ENCODE peak calls at places on chromosomes 11 and 22, in five cellular contexts. Z is AG08396, R is WTC11, B is NCI-H187, D is substantia nigra. F is an unnamed sample.

GRCh38 chr11:9038537-9038936 is 34.7 kb upstream of the NRIP3 start:
- DNase-seq in Z (no peak), R (no peak), B (no peak), D (no peak), F (no peak)

GRCh38 chr22:25067851-25068421 is 115.4 kb downstream of the KIAA1671 start:
- DNase-seq in Z (peak), R (no peak), B (no peak), D (peak), F (peak)

GRCh38 chr22:29479417-29480261 is at the start of gene NEFH:
- DNase-seq in Z (no peak), R (peak), B (no peak), D (no peak), F (peak)

GRCh38 chr22:37043828-37044538 is 7.6 kb upstream of the KCTD17 start:
- DNase-seq in Z (peak), R (peak), B (no peak), D (no peak), F (no peak)

GRCh38 chr22:25564320-25564978 is at the start of gene GRK3:
- DNase-seq in Z (peak), R (peak), B (no peak), D (peak), F (peak)

GRCh38 chr22:17117890-17118289 is 3.3 kb downstream of the TMEM121B start:
- DNase-seq in Z (no peak), R (no peak), B (no peak), D (no peak), F (no peak)

GRCh38 chr11:76380161-76380976 is 563 bp downstream of the THAP12 start:
- DNase-seq in Z (peak), R (no peak), B (no peak), D (peak), F (peak)

GRCh38 chr11:1011320-1011698 is 25.2 kb downstream of the MUC6 start:
- DNase-seq in Z (no peak), R (no peak), B (peak), D (no peak), F (no peak)

GRCh38 chr11:70878366-70878765 is 374.0 kb downstream of the SHANK2 start:
- DNase-seq in Z (no peak), R (no peak), B (no peak), D (no peak), F (no peak)

GRCh38 chr22:23193420-23193819 is 13.1 kb downstream of the BCR start:
- DNase-seq in Z (no peak), R (no peak), B (no peak), D (no peak), F (no peak)

GRCh38 chr11:7436657-7437056 is 48.6 kb upstream of the OLFML1 start:
- DNase-seq in Z (no peak), R (no peak), B (no peak), D (no peak), F (no peak)

GRCh38 chr11:33779849-33780528 is 5.7 kb upstream of the FBXO3 start:
- DNase-seq in Z (peak), R (no peak), B (no peak), D (no peak), F (no peak)

GRCh38 chr11:115217726-115218311 is 286.4 kb downstream of the CADM1 start:
- DNase-seq in Z (no peak), R (no peak), B (no peak), D (no peak), F (no peak)

GRCh38 chr11:66367561-66368312 is 3.8 kb downstream of the SLC29A2 start:
- DNase-seq in Z (peak), R (no peak), B (no peak), D (no peak), F (no peak)

GRCh38 chr11:12220305-12220704 is 109.9 kb downstream of the MICAL2 start:
- DNase-seq in Z (no peak), R (no peak), B (no peak), D (peak), F (peak)

GRCh38 chr11:23570828-23571227 is 710.6 kb upstream of the CCDC179 start:
- DNase-seq in Z (peak), R (no peak), B (no peak), D (no peak), F (no peak)

GRCh38 chr11:1652778-1653540 is 23.4 kb downstream of the KRTAP5-5 start:
- DNase-seq in Z (peak), R (peak), B (peak), D (peak), F (peak)

GRCh38 chr11:86592047-86592564 is 80.3 kb downstream of the ME3 start:
- DNase-seq in Z (peak), R (no peak), B (no peak), D (no peak), F (no peak)

GRCh38 chr22:30695871-30696655 is 1.4 kb downstream of the OSBP2 start:
- DNase-seq in Z (no peak), R (no peak), B (no peak), D (no peak), F (no peak)

GRCh38 chr11:3155216-3155615 is 9.9 kb downstream of the OSBPL5 start:
- DNase-seq in Z (no peak), R (no peak), B (no peak), D (no peak), F (peak)

GRCh38 chr11:115493488-115493887 is 10.7 kb downstream of the CADM1 start:
- DNase-seq in Z (no peak), R (no peak), B (no peak), D (no peak), F (no peak)

GRCh38 chr22:49197500-49197899 is 630.2 kb downstream of the BRD1 start:
- DNase-seq in Z (no peak), R (peak), B (no peak), D (no peak), F (peak)

GRCh38 chr22:23520875-23521441 is 59.1 kb downstream of the IGLL1 start:
- DNase-seq in Z (peak), R (no peak), B (no peak), D (no peak), F (peak)

GRCh38 chr22:41925783-41926460 is 684 bp downstream of the TNFRSF13C start:
- DNase-seq in Z (peak), R (peak), B (no peak), D (no peak), F (no peak)

GRCh38 chr11:108934696-108935095 is 269.8 kb downstream of the DDX10 start:
- DNase-seq in Z (no peak), R (no peak), B (no peak), D (no peak), F (no peak)

GRCh38 chr11:60305906-60306619 is 21.0 kb upstream of the MS4A6E start:
- DNase-seq in Z (no peak), R (no peak), B (no peak), D (no peak), F (no peak)

GRCh38 chr11:109838034-109838433 is 255.2 kb upstream of the ZC3H12C start:
- DNase-seq in Z (no peak), R (no peak), B (no peak), D (no peak), F (no peak)

GRCh38 chr11:65499713-65500261 is 942 bp downstream of the MALAT1 start:
- DNase-seq in Z (no peak), R (no peak), B (no peak), D (no peak), F (no peak)